ENCODE peak calls at places on chromosomes 11 and 22, in five cellular contexts. One of them, this sample, is unnamed.

GRCh38 chr11:44601471-44602370 is 36.3 kb downstream of the CD82 start:
- DNase-seq in stomach: no peak
- DNase-seq in heart right ventricle: no peak
- DNase-seq in astrocyte of the cerebellum: no peak
- DNase-seq in esophagus squamous epithelium: no peak
- DNase-seq in this sample: no peak

GRCh38 chr11:75592699-75593098 is 30.6 kb downstream of the SERPINH1 start:
- DNase-seq in esophagus squamous epithelium: no peak
- DNase-seq in heart right ventricle: no peak
- DNase-seq in stomach: no peak
- DNase-seq in astrocyte of the cerebellum: no peak
- DNase-seq in this sample: no peak

GRCh38 chr11:64760759-64761417 is 1.1 kb upstream of the PYGM start:
- DNase-seq in stomach: no peak
- DNase-seq in heart right ventricle: no peak
- DNase-seq in astrocyte of the cerebellum: no peak
- DNase-seq in esophagus squamous epithelium: no peak
- DNase-seq in this sample: no peak

GRCh38 chr11:123405123-123405592 is 24.9 kb upstream of the GRAMD1B start:
- DNase-seq in astrocyte of the cerebellum: no peak
- DNase-seq in esophagus squamous epithelium: no peak
- DNase-seq in stomach: no peak
- DNase-seq in heart right ventricle: peak; percentile 74
- DNase-seq in this sample: no peak

GRCh38 chr11:23727821-23728220 is 769.0 kb upstream of the LUZP2 start:
- DNase-seq in esophagus squamous epithelium: no peak
- DNase-seq in astrocyte of the cerebellum: peak; percentile 23
- DNase-seq in heart right ventricle: no peak
- DNase-seq in stomach: no peak
- DNase-seq in this sample: no peak

GRCh38 chr22:28012811-28013460 is 93.9 kb upstream of the PITPNB start:
- DNase-seq in astrocyte of the cerebellum: no peak
- DNase-seq in stomach: no peak
- DNase-seq in heart right ventricle: no peak
- DNase-seq in esophagus squamous epithelium: no peak
- DNase-seq in this sample: no peak

GRCh38 chr11:62715150-62716130 is 8.0 kb downstream of the GNG3 start:
- DNase-seq in heart right ventricle: no peak
- DNase-seq in astrocyte of the cerebellum: no peak
- DNase-seq in stomach: no peak
- DNase-seq in esophagus squamous epithelium: no peak
- DNase-seq in this sample: no peak

GRCh38 chr11:69878927-69879733 is 59.9 kb upstream of the FGF3 start:
- DNase-seq in astrocyte of the cerebellum: no peak
- DNase-seq in heart right ventricle: no peak
- DNase-seq in esophagus squamous epithelium: no peak
- DNase-seq in stomach: no peak
- DNase-seq in this sample: no peak

GRCh38 chr11:69664901-69665300 is 10.3 kb downstream of the LTO1 start:
- DNase-seq in stomach: no peak
- DNase-seq in astrocyte of the cerebellum: no peak
- DNase-seq in esophagus squamous epithelium: no peak
- DNase-seq in heart right ventricle: no peak
- DNase-seq in this sample: no peak

GRCh38 chr11:75782540-75783263 is 14.1 kb downstream of the DGAT2 start:
- DNase-seq in stomach: no peak
- DNase-seq in esophagus squamous epithelium: no peak
- DNase-seq in heart right ventricle: no peak
- DNase-seq in astrocyte of the cerebellum: no peak
- DNase-seq in this sample: no peak

GRCh38 chr22:35900483-35901168 is 128.0 kb downstream of the RBFOX2 start:
- DNase-seq in esophagus squamous epithelium: no peak
- DNase-seq in astrocyte of the cerebellum: no peak
- DNase-seq in heart right ventricle: no peak
- DNase-seq in stomach: no peak
- DNase-seq in this sample: no peak

GRCh38 chr11:116244889-116245288 is 527.9 kb downstream of the BUD13 start:
- DNase-seq in stomach: no peak
- DNase-seq in heart right ventricle: no peak
- DNase-seq in esophagus squamous epithelium: no peak
- DNase-seq in astrocyte of the cerebellum: no peak
- DNase-seq in this sample: no peak

GRCh38 chr22:20979243-20979809 is 2.8 kb upstream of the LZTR1 start:
- DNase-seq in astrocyte of the cerebellum: no peak
- DNase-seq in heart right ventricle: peak; percentile 60
- DNase-seq in esophagus squamous epithelium: no peak
- DNase-seq in stomach: peak; percentile 67
- DNase-seq in this sample: no peak

GRCh38 chr11:118448294-118448693 is 12.0 kb downstream of the KMT2A start:
- DNase-seq in astrocyte of the cerebellum: no peak
- DNase-seq in esophagus squamous epithelium: no peak
- DNase-seq in heart right ventricle: no peak
- DNase-seq in stomach: no peak
- DNase-seq in this sample: no peak

GRCh38 chr22:44155115-44155514 is 25.6 kb upstream of the PARVG start:
- DNase-seq in esophagus squamous epithelium: no peak
- DNase-seq in heart right ventricle: no peak
- DNase-seq in astrocyte of the cerebellum: no peak
- DNase-seq in stomach: no peak
- DNase-seq in this sample: no peak

GRCh38 chr11:64245797-64246623 is 733 bp downstream of the PPP1R14B start:
- DNase-seq in esophagus squamous epithelium: no peak
- DNase-seq in astrocyte of the cerebellum: no peak
- DNase-seq in stomach: peak; percentile 70
- DNase-seq in heart right ventricle: peak; percentile 67
- DNase-seq in this sample: peak; percentile 55

GRCh38 chr11:69166186-69167115 is 10.7 kb downstream of the SMIM38 start:
- DNase-seq in stomach: no peak
- DNase-seq in esophagus squamous epithelium: no peak
- DNase-seq in astrocyte of the cerebellum: peak; percentile 78
- DNase-seq in heart right ventricle: no peak
- DNase-seq in this sample: peak; percentile 46

GRCh38 chr11:78469905-78470304 is 52.3 kb upstream of the GAB2 start:
- DNase-seq in astrocyte of the cerebellum: no peak
- DNase-seq in heart right ventricle: no peak
- DNase-seq in stomach: no peak
- DNase-seq in esophagus squamous epithelium: no peak
- DNase-seq in this sample: no peak

GRCh38 chr22:30829901-30830550 is 135.4 kb downstream of the OSBP2 start:
- DNase-seq in esophagus squamous epithelium: no peak
- DNase-seq in heart right ventricle: no peak
- DNase-seq in astrocyte of the cerebellum: peak; percentile 46
- DNase-seq in stomach: peak; percentile 19
- DNase-seq in this sample: peak; percentile 90

GRCh38 chr11:134436781-134437180 is 24.7 kb upstream of the B3GAT1 start:
- DNase-seq in esophagus squamous epithelium: no peak
- DNase-seq in astrocyte of the cerebellum: no peak
- DNase-seq in heart right ventricle: no peak
- DNase-seq in stomach: no peak
- DNase-seq in this sample: no peak

GRCh38 chr11:122048401-122048800 is 67.6 kb downstream of the BLID start:
- DNase-seq in astrocyte of the cerebellum: no peak
- DNase-seq in stomach: no peak
- DNase-seq in esophagus squamous epithelium: no peak
- DNase-seq in heart right ventricle: no peak
- DNase-seq in this sample: no peak

GRCh38 chr11:92993004-92993403 is 23.6 kb downstream of the MTNR1B start:
- DNase-seq in heart right ventricle: no peak
- DNase-seq in stomach: no peak
- DNase-seq in astrocyte of the cerebellum: no peak
- DNase-seq in esophagus squamous epithelium: no peak
- DNase-seq in this sample: no peak

GRCh38 chr11:105033781-105034180 is 1.2 kb downstream of the CASP1 start:
- DNase-seq in heart right ventricle: no peak
- DNase-seq in stomach: no peak
- DNase-seq in astrocyte of the cerebellum: no peak
- DNase-seq in esophagus squamous epithelium: no peak
- DNase-seq in this sample: no peak

GRCh38 chr22:28799125-28799833 is 1.1 kb downstream of the XBP1 start:
- DNase-seq in esophagus squamous epithelium: no peak
- DNase-seq in heart right ventricle: no peak
- DNase-seq in stomach: no peak
- DNase-seq in astrocyte of the cerebellum: peak; percentile 59
- DNase-seq in this sample: peak; percentile 85

GRCh38 chr11:77547863-77548551 is 41.7 kb upstream of the AQP11 start:
- DNase-seq in stomach: no peak
- DNase-seq in heart right ventricle: no peak
- DNase-seq in astrocyte of the cerebellum: peak; percentile 59
- DNase-seq in esophagus squamous epithelium: peak; percentile 3
- DNase-seq in this sample: peak; percentile 21

GRCh38 chr11:97740783-97741151 is 1280.0 kb upstream of the CNTN5 start:
- DNase-seq in astrocyte of the cerebellum: no peak
- DNase-seq in heart right ventricle: no peak
- DNase-seq in stomach: no peak
- DNase-seq in esophagus squamous epithelium: no peak
- DNase-seq in this sample: no peak

GRCh38 chr22:41517172-41518047 is 26.9 kb downstream of the POLR3H start:
- DNase-seq in astrocyte of the cerebellum: no peak
- DNase-seq in heart right ventricle: peak; percentile 61
- DNase-seq in stomach: peak; percentile 86
- DNase-seq in esophagus squamous epithelium: no peak
- DNase-seq in this sample: no peak

GRCh38 chr11:57379732-57380131 is 1.2 kb downstream of the PRG3 start:
- DNase-seq in stomach: no peak
- DNase-seq in heart right ventricle: no peak
- DNase-seq in esophagus squamous epithelium: no peak
- DNase-seq in astrocyte of the cerebellum: peak; percentile 2
- DNase-seq in this sample: no peak

GRCh38 chr22:37077802-37078448 is 26.4 kb downstream of the KCTD17 start:
- DNase-seq in astrocyte of the cerebellum: peak; percentile 6
- DNase-seq in stomach: peak; percentile 71
- DNase-seq in heart right ventricle: peak; percentile 70
- DNase-seq in esophagus squamous epithelium: no peak
- DNase-seq in this sample: no peak

GRCh38 chr11:45045692-45046471 is 95.2 kb upstream of the TP53I11 start:
- DNase-seq in heart right ventricle: peak; percentile 45
- DNase-seq in stomach: peak; percentile 31
- DNase-seq in esophagus squamous epithelium: no peak
- DNase-seq in astrocyte of the cerebellum: no peak
- DNase-seq in this sample: no peak

GRCh38 chr11:8249482-8249881 is 14.2 kb downstream of the LMO1 start:
- DNase-seq in astrocyte of the cerebellum: no peak
- DNase-seq in stomach: no peak
- DNase-seq in esophagus squamous epithelium: no peak
- DNase-seq in heart right ventricle: no peak
- DNase-seq in this sample: no peak

GRCh38 chr22:45785458-45785857 is 113.8 kb downstream of the ATXN10 start:
- DNase-seq in astrocyte of the cerebellum: no peak
- DNase-seq in heart right ventricle: no peak
- DNase-seq in stomach: no peak
- DNase-seq in esophagus squamous epithelium: no peak
- DNase-seq in this sample: no peak

GRCh38 chr22:50171319-50171964 is 911 bp downstream of the PANX2 start:
- DNase-seq in heart right ventricle: no peak
- DNase-seq in astrocyte of the cerebellum: no peak
- DNase-seq in stomach: no peak
- DNase-seq in esophagus squamous epithelium: no peak
- DNase-seq in this sample: no peak

GRCh38 chr11:33699515-33700424 is 856 bp downstream of the C11orf91 start:
- DNase-seq in stomach: peak; percentile 35
- DNase-seq in esophagus squamous epithelium: no peak
- DNase-seq in heart right ventricle: peak; percentile 59
- DNase-seq in astrocyte of the cerebellum: no peak
- DNase-seq in this sample: no peak

GRCh38 chr11:6099577-6099976 is 7.9 kb upstream of the OR56B4 start:
- DNase-seq in stomach: no peak
- DNase-seq in astrocyte of the cerebellum: no peak
- DNase-seq in heart right ventricle: no peak
- DNase-seq in esophagus squamous epithelium: no peak
- DNase-seq in this sample: no peak
- TF ChIP-seq CTCF in stomach: no peak
- TF ChIP-seq CTCF in astrocyte of the cerebellum: no peak
- TF ChIP-seq CTCF in heart right ventricle: no peak
- TF ChIP-seq CTCF in esophagus squamous epithelium: no peak
- TF ChIP-seq CTCF in this sample: no peak

GRCh38 chr22:38228326-38228872 is 26.6 kb downstream of the MAFF start:
- DNase-seq in esophagus squamous epithelium: no peak
- DNase-seq in astrocyte of the cerebellum: no peak
- DNase-seq in heart right ventricle: no peak
- DNase-seq in stomach: no peak
- DNase-seq in this sample: no peak
- H3K4me3 ChIP-seq in esophagus squamous epithelium: no peak overlapping the region
- H3K4me3 ChIP-seq in astrocyte of the cerebellum: no peak overlapping the region
- H3K4me3 ChIP-seq in heart right ventricle: no peak overlapping the region
- H3K4me3 ChIP-seq in stomach: no peak overlapping the region
- H3K4me3 ChIP-seq in this sample: no peak overlapping the region

GRCh38 chr11:41306435-41306834 is 153.0 kb downstream of the LRRC4C start:
- DNase-seq in heart right ventricle: no peak
- DNase-seq in astrocyte of the cerebellum: peak; percentile 39
- DNase-seq in esophagus squamous epithelium: no peak
- DNase-seq in stomach: no peak
- DNase-seq in this sample: no peak

GRCh38 chr11:41307371-41308080 is 151.9 kb downstream of the LRRC4C start:
- DNase-seq in esophagus squamous epithelium: no peak
- DNase-seq in heart right ventricle: no peak
- DNase-seq in stomach: no peak
- DNase-seq in astrocyte of the cerebellum: no peak
- DNase-seq in this sample: no peak

GRCh38 chr11:41308286-41308685 is 151.2 kb downstream of the LRRC4C start:
- DNase-seq in heart right ventricle: no peak
- DNase-seq in esophagus squamous epithelium: no peak
- DNase-seq in stomach: no peak
- DNase-seq in astrocyte of the cerebellum: no peak
- DNase-seq in this sample: no peak

GRCh38 chr11:41309111-41309522 is 150.3 kb downstream of the LRRC4C start:
- DNase-seq in heart right ventricle: no peak
- DNase-seq in stomach: no peak
- DNase-seq in astrocyte of the cerebellum: no peak
- DNase-seq in esophagus squamous epithelium: no peak
- DNase-seq in this sample: no peak

GRCh38 chr11:41309716-41310115 is 149.7 kb downstream of the LRRC4C start:
- DNase-seq in stomach: no peak
- DNase-seq in astrocyte of the cerebellum: no peak
- DNase-seq in esophagus squamous epithelium: no peak
- DNase-seq in heart right ventricle: no peak
- DNase-seq in this sample: no peak
- TF ChIP-seq CTCF in stomach: no peak
- TF ChIP-seq CTCF in astrocyte of the cerebellum: no peak
- TF ChIP-seq CTCF in esophagus squamous epithelium: no peak
- TF ChIP-seq CTCF in heart right ventricle: no peak
- TF ChIP-seq CTCF in this sample: no peak

GRCh38 chr11:61295596-61295926 is 445 bp upstream of the VWCE start:
- DNase-seq in esophagus squamous epithelium: no peak
- DNase-seq in stomach: peak; percentile 34
- DNase-seq in astrocyte of the cerebellum: no peak
- DNase-seq in heart right ventricle: peak; percentile 24
- DNase-seq in this sample: no peak
- H3K4me3 ChIP-seq in esophagus squamous epithelium: peak overlapping the region; percentile 46
- H3K4me3 ChIP-seq in stomach: peak overlapping the region; percentile 69
- H3K4me3 ChIP-seq in astrocyte of the cerebellum: no peak overlapping the region
- H3K4me3 ChIP-seq in heart right ventricle: peak overlapping the region; percentile 58
- H3K4me3 ChIP-seq in this sample: peak overlapping the region; percentile 61